ENCODE peak calls at places on chromosomes 5 and 9, in seven cellular contexts. V is IMR-90; P is activated CD4-positive, alpha-beta T cell treated with anti-CD3 and anti-CD28 coated beads, Interleukin-2, amount 10 ng/mL, durations not matched to agents 7 days and 5 days; Q is NCI-H69; U is osteocyte; L is H54; E is CD8-positive, alpha-beta memory T cell. H is an unnamed sample.

GRCh38 chr5:135217669-135218485 is 181.2 kb downstream of the MACROH2A1 start:
- DNase-seq in V (no peak), Q (no peak), U (peak), L (no peak), P (no peak), E (no peak), H (no peak)

GRCh38 chr5:77046416-77047073 is 16.3 kb downstream of the AGGF1 start:
- DNase-seq in Q (no peak), P (no peak), L (no peak), V (no peak), E (no peak), U (no peak), H (no peak)

GRCh38 chr5:162593881-162594280 is 526.3 kb downstream of the GABRG2 start:
- DNase-seq in U (no peak), L (no peak), P (no peak), Q (no peak), E (no peak), V (no peak), H (peak)

GRCh38 chr5:148569948-148570347 is 84.4 kb downstream of the HTR4 start:
- DNase-seq in Q (peak), E (no peak), V (no peak), P (no peak), U (no peak), L (no peak), H (no peak)

GRCh38 chr5:35483797-35484196 is 133.9 kb upstream of the SPEF2 start:
- DNase-seq in U (no peak), Q (no peak), L (no peak), E (no peak), V (no peak), P (no peak), H (no peak)

GRCh38 chr9:7554699-7555098 is 244.9 kb downstream of the DMAC1 start:
- DNase-seq in Q (no peak), P (no peak), E (no peak), U (no peak), V (no peak), L (no peak), H (no peak)

GRCh38 chr5:172830876-172831662 is 3.0 kb upstream of the ERGIC1 start:
- DNase-seq in U (no peak), E (no peak), Q (peak), L (no peak), V (peak), P (no peak), H (peak)

GRCh38 chr5:135335031-135335828 is 63.8 kb downstream of the MACROH2A1 start:
- DNase-seq in V (peak), U (no peak), Q (no peak), E (no peak), P (no peak), L (no peak), H (no peak)

GRCh38 chr5:123007771-123008170 is 28.8 kb downstream of the PPIC start:
- DNase-seq in V (no peak), P (no peak), Q (no peak), U (no peak), L (no peak), E (no peak), H (no peak)

GRCh38 chr5:68479524-68479923 is 264.0 kb downstream of the PIK3R1 start:
- DNase-seq in V (peak), E (no peak), L (no peak), U (no peak), P (no peak), Q (peak), H (no peak)

GRCh38 chr5:79974896-79975295 is 16.2 kb downstream of the MTX3 start:
- DNase-seq in U (no peak), Q (no peak), P (no peak), E (no peak), L (no peak), V (peak), H (peak)

GRCh38 chr5:128111818-128112448 is 28.4 kb downstream of the SLC12A2 start:
- DNase-seq in V (peak), L (peak), P (no peak), U (no peak), Q (no peak), E (no peak), H (peak)

GRCh38 chr5:157464518-157465171 is 4.6 kb downstream of the NIPAL4 start:
- DNase-seq in E (no peak), U (no peak), Q (no peak), L (peak), P (peak), V (peak), H (peak)

GRCh38 chr5:172452398-172453205 is 1.7 kb downstream of the SH3PXD2B start:
- DNase-seq in V (peak), L (no peak), E (no peak), P (no peak), Q (no peak), U (no peak), H (peak)

GRCh38 chr9:134642385-134643181 is 980 bp downstream of the COL5A1 start:
- DNase-seq in E (no peak), Q (no peak), V (peak), U (peak), L (peak), P (no peak), H (no peak)

GRCh38 chr5:72988769-72989168 is 32.9 kb downstream of the FCHO2 start:
- DNase-seq in E (no peak), Q (no peak), L (no peak), U (no peak), V (peak), P (no peak), H (no peak)

GRCh38 chr9:110180386-110180712 is 27.6 kb downstream of the C9orf152 start:
- DNase-seq in P (no peak), Q (no peak), E (no peak), V (no peak), U (no peak), L (no peak), H (no peak)

GRCh38 chr5:6686916-6687409 is 26.3 kb upstream of the TENT4A start:
- DNase-seq in E (no peak), P (peak), V (peak), Q (no peak), L (no peak), U (no peak), H (no peak)

GRCh38 chr9:134314039-134314949 is 12.0 kb upstream of the RXRA start:
- DNase-seq in V (no peak), U (no peak), E (peak), P (no peak), Q (no peak), L (no peak), H (no peak)

GRCh38 chr5:96717874-96718273 is 55.7 kb downstream of the CAST start:
- DNase-seq in L (no peak), E (no peak), P (no peak), V (no peak), U (no peak), Q (peak), H (no peak)

GRCh38 chr5:108216890-108217289 is 165.0 kb downstream of the FBXL17 start:
- DNase-seq in P (no peak), Q (no peak), U (no peak), V (peak), L (peak), E (no peak), H (peak)

GRCh38 chr9:131402073-131402472 is 8.2 kb downstream of the PRRC2B start:
- DNase-seq in Q (peak), E (no peak), L (no peak), P (no peak), V (peak), U (no peak), H (peak)

GRCh38 chr9:33623658-33624586 is 99.9 kb downstream of the ANKRD18B start:
- DNase-seq in P (peak), U (no peak), V (peak), E (peak), Q (peak), L (peak), H (peak)

GRCh38 chr5:124554746-124555145 is 191.7 kb downstream of the ZNF608 start:
- DNase-seq in U (no peak), E (no peak), P (no peak), V (no peak), Q (no peak), L (no peak), H (no peak)

GRCh38 chr5:81787843-81788242 is 36.9 kb upstream of the SSBP2 start:
- DNase-seq in V (peak), L (no peak), P (no peak), Q (peak), U (no peak), E (no peak), H (no peak)

GRCh38 chr5:58197875-58198274 is 262.0 kb downstream of the PLK2 start:
- DNase-seq in L (no peak), E (no peak), P (no peak), V (peak), U (no peak), Q (no peak), H (no peak)

GRCh38 chr9:128882677-128883590 is 1.0 kb downstream of the LRRC8A start:
- DNase-seq in L (no peak), U (no peak), E (no peak), V (no peak), Q (peak), P (peak), H (peak)

GRCh38 chr5:38789777-38790176 is 56.0 kb upstream of the OSMR start:
- DNase-seq in Q (no peak), U (no peak), L (no peak), P (no peak), V (no peak), E (no peak), H (no peak)

GRCh38 chr5:149154629-149155028 is 13.3 kb downstream of the ABLIM3 start:
- DNase-seq in P (no peak), V (no peak), U (no peak), Q (no peak), E (no peak), L (no peak), H (no peak)

GRCh38 chr5:104800440-104801048 is 1238.0 kb upstream of the NUDT12 start:
- DNase-seq in P (no peak), Q (no peak), L (no peak), V (no peak), U (no peak), E (no peak), H (no peak)

GRCh38 chr9:109918359-109919163 is 138.6 kb downstream of the PALM2AKAP2 start:
- DNase-seq in V (no peak), Q (peak), E (no peak), P (peak), U (no peak), L (no peak), H (no peak)

H was measured in RKO.